ENCODE peak calls at places on chromosomes 4 and X, in eight cellular contexts. F, V, Z, R, E, Q, G and M are unnamed samples.

GRCh38 chr4:152534541-152535231 is 1.2 kb downstream of the FBXW7 start:
- DNase-seq in V (no peak), Q (peak; percentile 14), G (peak; percentile 83), E (peak; percentile 18), R (peak; percentile 54), F (peak; percentile 58), Z (no peak), M (peak; percentile 82)

GRCh38 chr4:113563691-113564378 is 197.7 kb downstream of the CAMK2D start:
- DNase-seq in Z (no peak), Q (no peak), R (no peak), G (no peak), F (no peak), V (no peak), E (no peak), M (no peak)

GRCh38 chr4:122542411-122543236 is 78.2 kb downstream of the IL21 start:
- DNase-seq in E (no peak), Q (peak; percentile 76), R (no peak), Z (no peak), F (no peak), G (no peak), V (no peak), M (no peak)

GRCh38 chr4:106194801-106195200 is 121.2 kb downstream of the TBCK start:
- DNase-seq in Z (no peak), G (no peak), F (no peak), R (no peak), E (no peak), Q (peak; percentile 44), V (no peak), M (no peak)

GRCh38 chrX:44344194-44344593 is 722 bp upstream of the EFHC2 start:
- DNase-seq in G (peak; percentile 55), E (peak; percentile 18), V (no peak), Q (no peak), F (no peak), R (no peak), Z (no peak), M (peak; percentile 30)

GRCh38 chr4:56435001-56435747 is at the start of gene PPAT:
- DNase-seq in R (peak; percentile 99), G (peak; percentile 99), V (peak; percentile 92), Q (peak; percentile 97), E (peak; percentile 98), F (peak; percentile 94), Z (peak; percentile 94), M (peak; percentile 99)

GRCh38 chr4:48375651-48376291 is 34.4 kb downstream of the SLAIN2 start:
- DNase-seq in R (peak; percentile 78), E (no peak), V (no peak), F (peak; percentile 91), G (no peak), Q (peak; percentile 96), Z (peak; percentile 1), M (peak; percentile 62)

GRCh38 chr4:139454646-139455045 is 725 bp downstream of the RAB33B start:
- DNase-seq in F (no peak), G (no peak), Z (no peak), Q (no peak), R (no peak), V (no peak), E (no peak), M (no peak)

GRCh38 chrX:10233173-10233572 is 76.4 kb downstream of the CLCN4 start:
- DNase-seq in Z (no peak), V (no peak), R (no peak), F (no peak), Q (no peak), G (no peak), E (no peak), M (no peak)

GRCh38 chrX:2594491-2594890 is 93.7 kb upstream of the DHRSX start:
- DNase-seq in E (no peak), Z (no peak), Q (no peak), G (no peak), F (no peak), R (no peak), V (no peak), M (no peak)

GRCh38 chr4:178037459-178038214 is 595.4 kb upstream of the AGA start:
- DNase-seq in E (no peak), V (no peak), R (no peak), F (no peak), Q (no peak), G (no peak), Z (no peak), M (no peak)

GRCh38 chr4:38663021-38663800 is 788 bp upstream of the KLF3 start:
- DNase-seq in R (peak; percentile 45), G (no peak), F (no peak), Q (peak; percentile 87), Z (no peak), V (no peak), E (no peak), M (no peak)

GRCh38 chr4:138961687-138962086 is 53.9 kb upstream of the NOCT start:
- DNase-seq in Q (peak; percentile 71), E (no peak), R (no peak), V (no peak), F (no peak), G (no peak), Z (no peak), M (no peak)

GRCh38 chrX:1077140-1077539 is 135.3 kb downstream of the CRLF2 start:
- DNase-seq in E (no peak), G (peak; percentile 49), Q (no peak), F (no peak), V (no peak), Z (no peak), R (no peak), M (no peak)

GRCh38 chr4:138062929-138063328 is 179.2 kb downstream of the SLC7A11 start:
- DNase-seq in Q (peak; percentile 31), Z (no peak), E (no peak), V (no peak), R (no peak), F (peak; percentile 22), G (no peak), M (no peak)

GRCh38 chr4:159070742-159071141 is 32.1 kb upstream of the RAPGEF2 start:
- DNase-seq in V (no peak), E (no peak), Q (peak; percentile 72), Z (no peak), R (no peak), G (no peak), F (no peak), M (no peak)

GRCh38 chr4:48138936-48139335 is 4.9 kb upstream of the TXK start:
- DNase-seq in V (no peak), R (no peak), Q (no peak), E (no peak), Z (no peak), G (no peak), F (no peak), M (no peak)

GRCh38 chr4:103754844-103755243 is 35.1 kb upstream of the TACR3 start:
- DNase-seq in E (no peak), Q (no peak), Z (no peak), F (peak; percentile 17), G (no peak), V (no peak), R (no peak), M (peak; percentile 49)

GRCh38 chr4:76956961-76957738 is 7.6 kb downstream of the SEPTIN11 start:
- DNase-seq in F (no peak), R (peak; percentile 38), V (no peak), Q (peak; percentile 71), G (no peak), Z (no peak), E (no peak), M (peak; percentile 30)

GRCh38 chr4:2799444-2799911 is 6.6 kb downstream of the SH3BP2 start:
- DNase-seq in R (peak; percentile 27), V (peak; percentile 7), Z (no peak), G (peak; percentile 67), E (peak; percentile 14), Q (no peak), F (no peak), M (peak; percentile 50)

GRCh38 chr4:35151816-35152572 is 1092.3 kb downstream of the ARAP2 start:
- DNase-seq in F (peak; percentile 3), G (no peak), E (no peak), V (no peak), R (no peak), Z (peak; percentile 29), Q (no peak), M (no peak)
- TF ChIP-seq CTCF in F (peak; percentile 30), G (peak; percentile 25), E (no peak), V (no peak), R (no peak), Z (peak; percentile 23), Q (no peak), M (no peak)

GRCh38 chr4:94276204-94276603 is 66.4 kb downstream of the HPGDS start:
- DNase-seq in Z (no peak), G (no peak), R (no peak), F (no peak), E (no peak), Q (peak; percentile 12), V (no peak), M (no peak)

GRCh38 chr4:94274912-94275311 is 67.2 kb downstream of the SMARCAD1 start:
- DNase-seq in E (no peak), Q (peak; percentile 14), V (no peak), G (no peak), R (no peak), Z (no peak), F (no peak), M (no peak)

GRCh38 chr4:94267037-94267436 is 59.4 kb downstream of the SMARCAD1 start:
- DNase-seq in V (no peak), Z (no peak), F (no peak), G (no peak), E (no peak), R (no peak), Q (no peak), M (no peak)

DNA sequence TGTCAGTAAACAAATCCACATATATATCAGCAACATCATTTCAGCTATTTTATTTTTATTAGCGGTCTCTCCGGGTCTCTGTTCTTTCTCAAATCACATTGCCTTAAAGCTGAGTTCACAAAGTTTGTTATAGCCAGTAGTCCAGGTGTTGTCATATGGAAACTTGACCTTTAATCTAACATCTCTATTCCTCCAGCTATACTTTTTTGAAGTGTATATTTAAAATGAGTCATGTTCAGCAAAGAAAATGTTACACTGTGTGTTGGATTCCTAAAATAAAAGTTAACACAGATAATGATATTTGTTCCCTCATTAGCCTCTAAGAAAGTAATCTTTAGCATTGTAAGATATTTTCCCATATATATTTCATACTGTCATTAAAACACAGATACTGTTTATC is 63.6 kb downstream of the SMARCAD1 start:
- DNase-seq in G (no peak), E (no peak), Q (no peak), V (no peak), F (no peak), R (no peak), Z (no peak), M (no peak)
- H3K36me3 ChIP-seq in G (peaks cover 58% of the 10 kb centered on the region), E (no peaks in the 10 kb centered on the region), Q (peaks cover under 1% of the 10 kb centered on the region), V (peaks cover 24% of the 10 kb centered on the region), F (no peaks in the 10 kb centered on the region), R (peaks cover 6% of the 10 kb centered on the region), Z (peaks cover 10% of the 10 kb centered on the region), M (no peaks in the 10 kb centered on the region)

GRCh38 chr4:22385615-22386014 is 130.3 kb downstream of the ADGRA3 start:
- DNase-seq in Z (peak; percentile 59), F (no peak), G (no peak), E (no peak), Q (peak; percentile 27), R (no peak), V (no peak), M (no peak)
- H3K4me1 ChIP-seq in Z (no peaks in the 10 kb centered on the region), F (no peaks in the 10 kb centered on the region), G (no peaks in the 10 kb centered on the region), E (no peaks in the 10 kb centered on the region), Q (peaks cover 2% of the 10 kb centered on the region), R (no peaks in the 10 kb centered on the region), V (no peaks in the 10 kb centered on the region), M (no peaks in the 10 kb centered on the region)

DNA sequence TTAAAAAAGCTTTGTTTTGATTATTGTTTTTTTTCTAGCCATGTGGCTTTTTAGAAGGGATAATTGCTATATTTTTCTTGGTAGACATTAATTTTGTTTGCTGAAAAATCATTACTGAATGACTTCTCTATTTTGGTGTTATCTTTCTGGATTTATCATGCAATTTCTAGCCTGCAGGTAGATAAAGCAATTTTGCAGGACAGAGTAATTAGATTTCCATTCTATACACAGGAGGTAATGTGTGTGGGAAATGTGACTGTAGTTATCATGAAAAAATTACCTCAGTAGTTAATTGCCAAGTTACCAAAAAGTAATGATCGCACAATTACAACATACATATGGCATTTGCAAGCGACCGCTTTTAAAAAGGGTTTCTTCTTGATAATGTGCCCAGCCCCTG is 66.0 kb downstream of the KIT start:
- DNase-seq in R (no peak), Z (no peak), V (no peak), F (no peak), G (no peak), E (no peak), Q (no peak), M (no peak)
- TF ChIP-seq CTCF in R (no peak), Z (no peak), V (no peak), F (no peak), G (no peak), E (no peak), Q (no peak), M (no peak)